ENCODE peak calls at places on chromosome 20, in eight cellular contexts. A is bronchial epithelial cell; N is HCEC 1CT; H is Peyer's patch; K is glutamatergic neuron; Y is kidney tubule cell; C is activated T-cell treated with anti-CD3 and anti-CD28 coated beads, Interleukin-2, amount 50 U/mL, for 4 hours; Z is M059J. G is an unnamed sample.

GRCh38 chr20:33657704-33658095 is 4.4 kb upstream of the C20orf144 start:
- DNase-seq in A (no peak), N (no peak), H (no peak), K (peak; percentile 11), Y (no peak), C (no peak), Z (no peak), G (peak; percentile 21)

GRCh38 chr20:62770111-62770910 is 26.0 kb upstream of the MRGBP start:
- DNase-seq in A (no peak), N (no peak), H (no peak), K (peak; percentile 14), Y (no peak), C (no peak), Z (no peak), G (peak; percentile 37)

GRCh38 chr20:22861990-22862389 is 173.1 kb upstream of the SSTR4 start:
- DNase-seq in A (peak; percentile 22), N (no peak), H (no peak), K (no peak), Y (no peak), C (no peak), Z (peak; percentile 38), G (no peak)

GRCh38 chr20:63032861-63033634 is 26.3 kb upstream of the BHLHE23 start:
- DNase-seq in A (no peak), N (no peak), H (no peak), K (no peak), Y (peak; percentile 3), C (no peak), Z (no peak), G (no peak)

GRCh38 chr20:46087161-46087560 is 2.6 kb downstream of the NCOA5 start:
- DNase-seq in A (peak; percentile 17), N (no peak), H (no peak), K (no peak), Y (peak; percentile 15), C (no peak), Z (peak; percentile 24), G (no peak)

GRCh38 chr20:22763257-22763906 is 179.0 kb upstream of the FOXA2 start:
- DNase-seq in A (peak; percentile 89), N (no peak), H (no peak), K (no peak), Y (peak; percentile 87), C (no peak), Z (peak; percentile 91), G (no peak)

GRCh38 chr20:60820918-60821317 is 431.1 kb upstream of the CDH4 start:
- DNase-seq in A (no peak), N (no peak), H (no peak), K (no peak), Y (no peak), C (no peak), Z (no peak), G (no peak)

GRCh38 chr20:61938839-61939690 is 126.6 kb downstream of the TAF4 start:
- DNase-seq in A (no peak), N (no peak), H (no peak), K (peak; percentile 13), Y (no peak), C (no peak), Z (no peak), G (peak; percentile 33)

GRCh38 chr20:9280654-9281053 is 211.8 kb downstream of the PLCB4 start:
- DNase-seq in A (no peak), N (no peak), H (no peak), K (no peak), Y (no peak), C (no peak), Z (no peak), G (no peak)

GRCh38 chr20:24048014-24048611 is 59.5 kb upstream of the GGTLC1 start:
- DNase-seq in A (no peak), N (no peak), H (no peak), K (no peak), Y (peak; percentile 8), C (no peak), Z (no peak), G (no peak)

GRCh38 chr20:58112017-58112781 is 116.3 kb downstream of the ANKRD60 start:
- DNase-seq in A (peak; percentile 96), N (peak; percentile 28), H (no peak), K (no peak), Y (peak; percentile 51), C (no peak), Z (peak; percentile 82), G (no peak)

GRCh38 chr20:61901421-61902212 is 164.1 kb downstream of the TAF4 start:
- DNase-seq in A (no peak), N (no peak), H (no peak), K (no peak), Y (peak; percentile 46), C (no peak), Z (peak; percentile 57), G (peak; percentile 42)

GRCh38 chr20:58695895-58696375 is 3.3 kb downstream of the NPEPL1 start:
- DNase-seq in A (no peak), N (no peak), H (no peak), K (no peak), Y (no peak), C (no peak), Z (no peak), G (no peak)

GRCh38 chr20:48350291-48350988 is 477.4 kb downstream of the PREX1 start:
- DNase-seq in A (no peak), N (no peak), H (no peak), K (no peak), Y (peak; percentile 20), C (no peak), Z (peak; percentile 36), G (no peak)

GRCh38 chr20:36932476-36933426 is 18.8 kb downstream of the SAMHD1 start:
- DNase-seq in A (no peak), N (peak; percentile 49), H (no peak), K (no peak), Y (no peak), C (no peak), Z (peak; percentile 52), G (no peak)